ENCODE peak calls at places on chromosomes 2 and 18, in seven cellular contexts. Z, H, N, P, U, Y and E are unnamed samples.
A peak's percentile ranks its signal among the peaks of the same experiment; 100 is the strongest.

GRCh38 chr2:32058130-32058529 is 5.2 kb upstream of the SPAST start:
- DNase-seq in Z (peak; percentile 56), H (no peak), N (no peak), P (no peak), U (no peak), Y (no peak), E (no peak)

GRCh38 chr2:218263817-218264611 is 3.2 kb downstream of the GPBAR1 start:
- DNase-seq in Z (no peak), H (peak; percentile 64), N (no peak), P (no peak), U (no peak), Y (no peak), E (no peak)

GRCh38 chr2:62475172-62476011 is 30.6 kb downstream of the TMEM17 start:
- DNase-seq in Z (no peak), H (no peak), N (no peak), P (no peak), U (peak; percentile 32), Y (no peak), E (no peak)

GRCh38 chr18:35241523-35241804 is 630 bp downstream of the ZNF397 start:
- DNase-seq in Z (no peak), H (no peak), N (no peak), P (no peak), U (no peak), Y (no peak), E (no peak)

GRCh38 chr2:128789776-128790455 is 471.2 kb upstream of the HS6ST1 start:
- DNase-seq in Z (no peak), H (peak; percentile 33), N (no peak), P (no peak), U (no peak), Y (no peak), E (no peak)

GRCh38 chr2:225462945-225463344 is 63.4 kb downstream of the NYAP2 start:
- DNase-seq in Z (no peak), H (no peak), N (no peak), P (no peak), U (no peak), Y (no peak), E (no peak)

GRCh38 chr2:210531050-210531449 is 25.3 kb upstream of the CPS1 start:
- DNase-seq in Z (no peak), H (no peak), N (no peak), P (no peak), U (no peak), Y (no peak), E (no peak)

GRCh38 chr2:224608104-224608503 is 22.9 kb upstream of the CUL3 start:
- DNase-seq in Z (peak; percentile 64), H (no peak), N (no peak), P (no peak), U (no peak), Y (no peak), E (no peak)

GRCh38 chr2:172588931-172589330 is 33.0 kb downstream of the PDK1 start:
- DNase-seq in Z (no peak), H (no peak), N (no peak), P (no peak), U (no peak), Y (no peak), E (no peak)

GRCh38 chr2:20147351-20147750 is 77.6 kb downstream of the SDC1 start:
- DNase-seq in Z (no peak), H (no peak), N (no peak), P (no peak), U (no peak), Y (no peak), E (no peak)

GRCh38 chr2:163601377-163601776 is 134.4 kb downstream of the FIGN start:
- DNase-seq in Z (no peak), H (no peak), N (no peak), P (no peak), U (no peak), Y (no peak), E (no peak)

GRCh38 chr18:77342736-77343135 is 93.1 kb downstream of the GALR1 start:
- DNase-seq in Z (no peak), H (no peak), N (no peak), P (no peak), U (no peak), Y (no peak), E (no peak)

GRCh38 chr2:219628986-219629901 is 1.8 kb downstream of the SLC4A3 start:
- DNase-seq in Z (no peak), H (peak; percentile 56), N (no peak), P (no peak), U (no peak), Y (no peak), E (no peak)

GRCh38 chr18:48318481-48318880 is 90.7 kb downstream of the ZBTB7C start:
- DNase-seq in Z (no peak), H (no peak), N (no peak), P (no peak), U (no peak), Y (no peak), E (no peak)

GRCh38 chr2:149902104-149902503 is 314.5 kb upstream of the MMADHC start:
- DNase-seq in Z (no peak), H (no peak), N (no peak), P (no peak), U (no peak), Y (no peak), E (no peak)

GRCh38 chr2:102592601-102593000 is 26.8 kb upstream of the SLC9A2 start:
- DNase-seq in Z (peak; percentile 6), H (no peak), N (no peak), P (no peak), U (no peak), Y (no peak), E (no peak)

GRCh38 chr18:48777026-48777736 is 173.6 kb downstream of the SMAD7 start:
- DNase-seq in Z (peak; percentile 42), H (peak; percentile 77), N (peak; percentile 38), P (peak; percentile 91), U (peak; percentile 79), Y (peak; percentile 90), E (peak; percentile 93)

GRCh38 chr18:56522826-56523225 is 115.6 kb downstream of the TXNL1 start:
- DNase-seq in Z (no peak), H (no peak), N (no peak), P (no peak), U (no peak), Y (no peak), E (no peak)

GRCh38 chr18:57008001-57008686 is 138.7 kb upstream of the BOD1L2 start:
- DNase-seq in Z (no peak), H (no peak), N (no peak), P (no peak), U (no peak), Y (no peak), E (no peak)

GRCh38 chr2:222318026-222318711 is 19.4 kb upstream of the PAX3 start:
- DNase-seq in Z (peak; percentile 73), H (no peak), N (no peak), P (peak; percentile 78), U (peak; percentile 85), Y (peak; percentile 82), E (peak; percentile 80)

GRCh38 chr2:86011449-86011941 is 94.2 kb downstream of the POLR1A start:
- DNase-seq in Z (no peak), H (no peak), N (no peak), P (no peak), U (no peak), Y (no peak), E (no peak)

GRCh38 chr2:100783986-100784385 is 36.0 kb upstream of the NPAS2 start:
- DNase-seq in Z (no peak), H (no peak), N (no peak), P (no peak), U (no peak), Y (no peak), E (no peak)

GRCh38 chr2:179877601-179878364 is 16.4 kb upstream of the ZNF385B start:
- DNase-seq in Z (no peak), H (no peak), N (no peak), P (no peak), U (no peak), Y (no peak), E (no peak)

GRCh38 chr18:79629249-79629558 is 50.4 kb upstream of the CTDP1 start:
- DNase-seq in Z (no peak), H (peak; percentile 48), N (peak; percentile 8), P (no peak), U (no peak), Y (no peak), E (no peak)

GRCh38 chr2:42249887-42250286 is 80.7 kb downstream of the EML4 start:
- DNase-seq in Z (no peak), H (no peak), N (no peak), P (no peak), U (peak; percentile 51), Y (no peak), E (no peak)

GRCh38 chr2:38409136-38409903 is 32.2 kb upstream of the ATL2 start:
- DNase-seq in Z (no peak), H (peak; percentile 88), N (peak; percentile 35), P (peak; percentile 48), U (no peak), Y (peak; percentile 48), E (no peak)

GRCh38 chr2:12014088-12014960 is 267.9 kb downstream of the LPIN1 start:
- DNase-seq in Z (no peak), H (no peak), N (no peak), P (no peak), U (no peak), Y (no peak), E (no peak)

GRCh38 chr18:67519582-67519981 is 3.1 kb upstream of the DSEL start:
- DNase-seq in Z (no peak), H (no peak), N (no peak), P (no peak), U (no peak), Y (no peak), E (no peak)

GRCh38 chr2:54103454-54104314 is 11.7 kb upstream of the ACYP2 start:
- DNase-seq in Z (peak; percentile 83), H (no peak), N (peak; percentile 31), P (no peak), U (peak; percentile 43), Y (peak; percentile 25), E (no peak)

GRCh38 chr2:146701183-146701582 is 1143.6 kb upstream of the ACVR2A start:
- DNase-seq in Z (peak; percentile 28), H (no peak), N (no peak), P (no peak), U (no peak), Y (no peak), E (no peak)
- TF ChIP-seq CTCF in Z (no peak), H (no peak), N (no peak), P (no peak), U (no peak), Y (peak; percentile 24), E (no peak)

GRCh38 chr2:88691339-88692183 is at the start of gene RPIA:
- DNase-seq in Z (peak; percentile 99), H (peak; percentile 99), N (peak; percentile 99), P (peak; percentile 98), U (peak; percentile 99), Y (peak; percentile 96), E (peak; percentile 98)
- TF ChIP-seq CTCF in Z (peak; percentile 61), H (peak; percentile 13), N (peak; percentile 69), P (peak; percentile 75), U (peak; percentile 68), Y (peak; percentile 60), E (peak; percentile 68)

DNA sequence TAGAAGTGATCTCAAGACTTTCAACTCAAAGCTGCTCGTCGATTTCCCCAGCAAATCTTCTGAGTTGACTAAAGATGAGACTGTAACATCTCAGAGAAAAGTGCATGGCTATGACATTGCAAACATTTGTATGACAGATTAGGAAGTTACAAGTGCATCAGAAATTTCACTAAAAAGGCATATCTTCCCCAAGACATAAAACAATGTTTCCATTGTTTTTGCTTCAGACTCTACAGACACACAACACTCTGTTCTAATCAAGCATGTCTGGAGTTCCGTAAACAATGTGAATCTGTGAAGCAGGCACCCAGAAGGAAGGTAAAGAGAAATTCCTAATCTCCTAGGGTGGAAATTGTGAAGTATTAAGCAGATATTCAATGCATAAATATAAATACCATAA is 144.6 kb upstream of the LYPD1 start:
- DNase-seq in Z (no peak), H (no peak), N (no peak), P (no peak), U (no peak), Y (no peak), E (no peak)
- TF ChIP-seq CTCF in Z (no peak), H (no peak), N (no peak), P (no peak), U (no peak), Y (no peak), E (no peak)

GRCh38 chr2:2502150-2502549 is 171.1 kb upstream of the MYT1L start:
- DNase-seq in Z (no peak), H (no peak), N (no peak), P (no peak), U (no peak), Y (no peak), E (no peak)
- TF ChIP-seq CTCF in Z (no peak), H (no peak), N (no peak), P (no peak), U (no peak), Y (no peak), E (no peak)